ENCODE peak calls at places on chromosomes 2 and 18, in nine cellular contexts. C is AG04449; V is tibial artery; F is RWPE1; H is CD4-positive, alpha-beta T cell; Z is epithelial cell of esophagus; O is left ventricle myocardium inferior; T is AG09319; W is RWPE2. X is an unnamed sample.

GRCh38 chr2:105773568-105773967 is 28.9 kb downstream of the NCK2 start:
- DNase-seq in C (no peak), W (no peak), V (no peak), H (no peak), Z (no peak), O (no peak), T (no peak), F (no peak), X (no peak)

GRCh38 chr2:204357175-204357695 is 188.0 kb upstream of the PARD3B start:
- DNase-seq in V (no peak), T (no peak), F (no peak), C (no peak), Z (no peak), W (no peak), O (no peak), H (no peak), X (peak; percentile 36)

GRCh38 chr2:144801325-144801724 is 281.4 kb upstream of the ZEB2 start:
- DNase-seq in C (no peak), Z (no peak), H (no peak), F (no peak), W (no peak), T (no peak), V (no peak), O (no peak), X (no peak)

GRCh38 chr2:9909106-9909505 is 42.4 kb upstream of the GRHL1 start:
- DNase-seq in T (no peak), H (no peak), F (no peak), W (no peak), O (no peak), V (no peak), C (no peak), Z (peak; percentile 52), X (no peak)

GRCh38 chr2:235263205-235264120 is 230.4 kb upstream of the AGAP1 start:
- DNase-seq in V (peak; percentile 78), Z (peak; percentile 79), C (peak; percentile 52), F (peak; percentile 80), W (peak; percentile 84), T (no peak), H (no peak), O (peak; percentile 81), X (no peak)

GRCh38 chr2:227482638-227483340 is 10.8 kb downstream of the AGFG1 start:
- DNase-seq in V (no peak), O (no peak), F (no peak), H (no peak), Z (no peak), T (no peak), C (no peak), W (no peak), X (peak; percentile 28)

GRCh38 chr2:46805401-46805951 is 110.1 kb downstream of the MCFD2 start:
- DNase-seq in O (no peak), C (no peak), V (no peak), H (no peak), Z (no peak), W (no peak), T (no peak), F (no peak), X (no peak)

GRCh38 chr2:24540011-24540477 is 49.0 kb downstream of the NCOA1 start:
- DNase-seq in Z (no peak), C (no peak), H (no peak), T (no peak), O (no peak), V (no peak), W (no peak), F (no peak), X (no peak)

GRCh38 chr2:112033600-112033999 is 21.5 kb upstream of the TMEM87B start:
- DNase-seq in C (no peak), H (no peak), T (no peak), Z (peak; percentile 70), O (no peak), V (peak; percentile 52), F (no peak), W (no peak), X (no peak)

GRCh38 chr2:38104598-38104997 is 28.6 kb upstream of the CYP1B1 start:
- DNase-seq in T (no peak), F (no peak), W (no peak), H (no peak), C (no peak), V (no peak), O (no peak), Z (no peak), X (no peak)

GRCh38 chr2:9779572-9780264 is 63.6 kb upstream of the TAF1B start:
- DNase-seq in W (no peak), H (peak; percentile 35), C (no peak), O (no peak), V (no peak), F (no peak), Z (no peak), T (no peak), X (no peak)

GRCh38 chr2:101625387-101625786 is 72.1 kb upstream of the MAP4K4 start:
- DNase-seq in C (no peak), T (no peak), F (no peak), V (no peak), O (no peak), H (no peak), Z (peak; percentile 27), W (no peak), X (no peak)

GRCh38 chr18:13216732-13217465 is 1.7 kb upstream of the LDLRAD4 start:
- DNase-seq in W (no peak), H (peak; percentile 17), T (no peak), C (no peak), O (peak; percentile 59), F (no peak), Z (no peak), V (peak; percentile 43), X (no peak)
- TF ChIP-seq CTCF in W (no peak), H (peak; percentile 21), T (no peak), C (peak; percentile 14), O (peak; percentile 61), F (peak; percentile 67), Z (no peak), V (peak; percentile 18), X (peak; percentile 38)

DNA sequence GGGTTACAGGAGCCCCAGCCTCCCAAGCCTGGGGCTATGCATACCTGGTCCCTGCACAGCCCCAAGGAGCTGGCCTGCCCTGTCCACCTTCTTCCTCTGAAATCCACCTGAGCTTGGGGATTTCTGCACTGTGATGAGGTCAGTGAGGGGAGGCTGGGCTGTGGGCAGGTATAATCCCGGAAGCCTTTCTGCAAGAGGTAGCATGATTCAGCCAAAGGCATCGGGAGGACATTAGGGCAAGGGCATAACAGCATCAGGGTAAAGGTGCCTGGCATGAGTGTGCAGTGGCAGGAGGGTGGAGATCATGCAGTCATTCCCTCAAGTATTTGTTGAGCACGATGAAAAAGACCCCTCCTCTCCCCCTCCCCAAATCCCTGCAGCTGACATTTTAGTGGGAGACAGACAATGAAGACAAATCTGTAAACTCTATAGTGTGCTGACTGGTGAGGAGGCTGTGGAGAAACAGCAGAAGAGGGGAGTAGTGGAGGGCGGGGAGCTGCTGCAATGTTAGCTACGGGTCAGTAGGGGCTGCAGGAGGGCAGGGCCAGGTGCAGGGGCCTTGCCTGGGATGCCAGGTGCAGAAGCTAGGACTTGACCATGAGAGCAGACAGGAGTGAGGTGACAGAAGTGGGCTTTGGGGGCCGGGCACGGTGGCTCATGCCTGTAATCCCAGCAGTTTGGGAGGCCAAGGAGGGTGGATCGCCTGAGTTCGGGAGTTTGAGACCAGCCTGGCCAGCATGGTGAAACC is 18.7 kb downstream of the ZFP36L2 start:
- DNase-seq in T (no peak), H (no peak), V (no peak), F (no peak), Z (peak; percentile 69), O (no peak), C (no peak), W (no peak), X (no peak)
- TF ChIP-seq CTCF in T (no peak), H (no peak), V (no peak), F (no peak), Z (no peak), O (no peak), C (no peak), W (no peak), X (no peak)

GRCh38 chr2:26470601-26471260 is 7.2 kb downstream of the OTOF start:
- DNase-seq in O (no peak), W (no peak), H (no peak), F (no peak), Z (no peak), C (no peak), T (no peak), V (no peak), X (no peak)

GRCh38 chr2:26471766-26472706 is 5.9 kb downstream of the OTOF start:
- DNase-seq in O (no peak), F (no peak), C (no peak), T (no peak), V (no peak), Z (no peak), W (no peak), H (no peak), X (no peak)

GRCh38 chr2:26469955-26470354 is 8.0 kb downstream of the OTOF start:
- DNase-seq in H (no peak), C (no peak), V (no peak), F (no peak), Z (no peak), T (no peak), O (no peak), W (no peak), X (no peak)

GRCh38 chr2:26472821-26473655 is 4.9 kb downstream of the OTOF start:
- DNase-seq in V (no peak), O (no peak), T (no peak), H (no peak), C (no peak), F (no peak), Z (no peak), W (no peak), X (no peak)

DNA sequence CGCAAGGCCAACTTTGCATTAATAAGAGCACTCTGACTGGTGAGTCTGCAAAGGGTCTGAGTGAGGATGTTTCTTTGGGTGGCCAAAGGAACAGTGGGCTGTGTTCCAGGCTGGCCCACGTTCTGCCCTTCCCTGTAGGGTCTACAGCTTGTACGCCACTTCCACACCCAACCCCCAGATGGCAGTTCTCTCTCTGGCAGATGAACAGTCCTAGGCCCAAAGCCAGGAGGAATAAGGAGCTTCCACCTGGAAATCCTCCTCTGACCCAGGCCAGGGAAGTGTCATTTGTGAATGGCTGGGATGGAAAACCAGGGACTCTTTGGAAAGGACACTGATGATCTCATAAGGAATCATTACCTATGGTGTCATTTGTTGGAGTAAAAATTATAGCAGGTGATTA is 6.6 kb downstream of the OTOF start:
- DNase-seq in V (no peak), H (no peak), Z (no peak), O (no peak), T (no peak), W (no peak), F (no peak), C (no peak), X (no peak)
- TF ChIP-seq CTCF in V (no peak), H (no peak), Z (no peak), O (no peak), T (no peak), W (no peak), F (no peak), C (no peak), X (peak; percentile 26)

DNA sequence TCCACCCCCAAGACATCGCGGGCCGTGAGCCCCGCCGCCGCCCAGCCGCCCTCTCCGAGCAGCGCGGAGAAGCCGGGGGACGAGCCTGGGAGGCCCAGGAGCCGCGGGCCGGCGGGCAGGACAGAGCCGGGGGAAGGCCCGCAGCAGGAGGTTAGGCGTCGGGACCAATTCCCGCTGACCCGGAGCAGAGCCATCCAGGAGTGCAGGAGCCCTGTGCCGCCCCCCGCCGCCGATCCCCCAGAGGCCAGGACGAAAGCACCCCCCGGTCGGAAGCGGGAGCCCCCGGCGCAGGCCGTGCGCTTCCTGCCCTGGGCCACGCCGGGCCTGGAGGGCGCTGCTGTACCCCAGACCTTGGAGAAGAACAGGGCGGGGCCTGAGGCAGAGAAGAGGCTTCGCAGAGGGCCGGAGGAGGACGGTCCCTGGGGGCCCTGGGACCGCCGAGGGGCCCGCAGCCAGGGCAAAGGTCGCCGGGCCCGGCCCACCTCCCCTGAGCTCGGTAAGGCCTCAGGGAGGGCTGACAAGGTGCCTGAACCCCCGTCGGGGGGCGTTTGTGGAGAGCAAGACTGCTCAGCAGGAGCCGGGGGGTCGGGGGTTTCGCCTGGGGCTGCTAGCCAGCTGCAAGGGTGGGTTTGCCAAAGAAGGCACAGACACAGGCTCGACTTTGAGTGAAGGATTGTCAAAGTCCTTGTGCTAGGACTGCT is 14.3 kb downstream of the SPEG start:
- DNase-seq in W (peak; percentile 55), F (no peak), T (no peak), V (no peak), O (no peak), H (no peak), Z (no peak), C (no peak), X (no peak)
- TF ChIP-seq CTCF in W (no peak), F (no peak), T (no peak), V (no peak), O (no peak), H (no peak), Z (no peak), C (no peak), X (no peak)